ENCODE peak calls at places on chromosome 4, in five cellular contexts. One of them, this sample, is unnamed.

GRCh38 chr4:124526760-124527159 is 185.8 kb downstream of the ANKRD50 start:
- DNase-seq in fibroblast of mammary gland: no peak
- DNase-seq in body of pancreas: no peak
- DNase-seq in B cell: no peak
- DNase-seq in choroid plexus epithelial cell: peak
- DNase-seq in this sample: peak

GRCh38 chr4:165152527-165152926 is 39.9 kb upstream of the TMEM192 start:
- DNase-seq in body of pancreas: no peak
- DNase-seq in fibroblast of mammary gland: peak
- DNase-seq in B cell: no peak
- DNase-seq in choroid plexus epithelial cell: peak
- DNase-seq in this sample: no peak

GRCh38 chr4:80139668-80140067 is 57.6 kb upstream of the PRDM8 start:
- DNase-seq in body of pancreas: no peak
- DNase-seq in fibroblast of mammary gland: no peak
- DNase-seq in choroid plexus epithelial cell: no peak
- DNase-seq in B cell: no peak
- DNase-seq in this sample: no peak

GRCh38 chr4:6721121-6721520 is 5.1 kb downstream of the BLOC1S4 start:
- DNase-seq in choroid plexus epithelial cell: no peak
- DNase-seq in fibroblast of mammary gland: no peak
- DNase-seq in B cell: no peak
- DNase-seq in body of pancreas: no peak
- DNase-seq in this sample: no peak

GRCh38 chr4:77025643-77026321 is 50.0 kb downstream of the CCNI start:
- DNase-seq in fibroblast of mammary gland: peak
- DNase-seq in choroid plexus epithelial cell: peak
- DNase-seq in B cell: no peak
- DNase-seq in body of pancreas: no peak
- DNase-seq in this sample: no peak

GRCh38 chr4:178976861-178977260 is 1534.6 kb upstream of the AGA start:
- DNase-seq in body of pancreas: no peak
- DNase-seq in B cell: no peak
- DNase-seq in fibroblast of mammary gland: no peak
- DNase-seq in choroid plexus epithelial cell: no peak
- DNase-seq in this sample: no peak

GRCh38 chr4:17577660-17578481 is 873 bp downstream of the LAP3 start:
- DNase-seq in fibroblast of mammary gland: peak
- DNase-seq in choroid plexus epithelial cell: peak
- DNase-seq in body of pancreas: peak
- DNase-seq in B cell: peak
- DNase-seq in this sample: peak

GRCh38 chr4:153074501-153075255 is 129.6 kb upstream of the TRIM2 start:
- DNase-seq in B cell: no peak
- DNase-seq in fibroblast of mammary gland: no peak
- DNase-seq in choroid plexus epithelial cell: no peak
- DNase-seq in body of pancreas: no peak
- DNase-seq in this sample: no peak

GRCh38 chr4:23680616-23681518 is 209.0 kb downstream of the PPARGC1A start:
- DNase-seq in fibroblast of mammary gland: peak
- DNase-seq in body of pancreas: no peak
- DNase-seq in choroid plexus epithelial cell: peak
- DNase-seq in B cell: no peak
- DNase-seq in this sample: peak

GRCh38 chr4:1683371-1683902 is 676 bp downstream of the FAM53A start:
- DNase-seq in choroid plexus epithelial cell: peak
- DNase-seq in body of pancreas: peak
- DNase-seq in B cell: peak
- DNase-seq in fibroblast of mammary gland: peak
- DNase-seq in this sample: peak

GRCh38 chr4:147714575-147715401 is 17.1 kb upstream of the ARHGAP10 start:
- DNase-seq in fibroblast of mammary gland: peak
- DNase-seq in B cell: no peak
- DNase-seq in choroid plexus epithelial cell: peak
- DNase-seq in body of pancreas: peak
- DNase-seq in this sample: peak

GRCh38 chr4:40283413-40283812 is 51.7 kb upstream of the CHRNA9 start:
- DNase-seq in body of pancreas: no peak
- DNase-seq in fibroblast of mammary gland: no peak
- DNase-seq in B cell: no peak
- DNase-seq in choroid plexus epithelial cell: no peak
- DNase-seq in this sample: no peak

GRCh38 chr4:7650606-7651400 is 216.1 kb upstream of the PSAPL1 start:
- DNase-seq in body of pancreas: no peak
- DNase-seq in choroid plexus epithelial cell: peak
- DNase-seq in fibroblast of mammary gland: peak
- DNase-seq in B cell: no peak
- DNase-seq in this sample: peak

GRCh38 chr4:138110815-138111214 is 131.3 kb downstream of the SLC7A11 start:
- DNase-seq in choroid plexus epithelial cell: no peak
- DNase-seq in B cell: no peak
- DNase-seq in body of pancreas: no peak
- DNase-seq in fibroblast of mammary gland: no peak
- DNase-seq in this sample: no peak

GRCh38 chr4:186074189-186074588 is 5.2 kb downstream of the TLR3 start:
- DNase-seq in body of pancreas: no peak
- DNase-seq in choroid plexus epithelial cell: peak
- DNase-seq in B cell: no peak
- DNase-seq in fibroblast of mammary gland: no peak
- DNase-seq in this sample: no peak

GRCh38 chr4:26162095-26162494 is 158.7 kb upstream of the RBPJ start:
- DNase-seq in fibroblast of mammary gland: no peak
- DNase-seq in body of pancreas: no peak
- DNase-seq in choroid plexus epithelial cell: no peak
- DNase-seq in B cell: no peak
- DNase-seq in this sample: no peak

GRCh38 chr4:150229538-150229937 is 151.3 kb downstream of the DCLK2 start:
- DNase-seq in fibroblast of mammary gland: peak
- DNase-seq in body of pancreas: no peak
- DNase-seq in choroid plexus epithelial cell: peak
- DNase-seq in B cell: no peak
- DNase-seq in this sample: peak

GRCh38 chr4:3657917-3658913 is 108.0 kb upstream of the ADRA2C start:
- DNase-seq in fibroblast of mammary gland: peak
- DNase-seq in body of pancreas: peak
- DNase-seq in choroid plexus epithelial cell: peak
- DNase-seq in B cell: no peak
- DNase-seq in this sample: peak

GRCh38 chr4:4694296-4694772 is 152.5 kb upstream of the STX18 start:
- DNase-seq in fibroblast of mammary gland: peak
- DNase-seq in B cell: no peak
- DNase-seq in body of pancreas: peak
- DNase-seq in choroid plexus epithelial cell: peak
- DNase-seq in this sample: no peak
- TF ChIP-seq CTCF in fibroblast of mammary gland: peak
- TF ChIP-seq CTCF in B cell: no peak
- TF ChIP-seq CTCF in body of pancreas: no peak
- TF ChIP-seq CTCF in choroid plexus epithelial cell: peak
- TF ChIP-seq CTCF in this sample: peak

GRCh38 chr4:60657041-60657440 is 543.1 kb upstream of the ADGRL3 start:
- DNase-seq in B cell: no peak
- DNase-seq in choroid plexus epithelial cell: no peak
- DNase-seq in body of pancreas: no peak
- DNase-seq in fibroblast of mammary gland: no peak
- DNase-seq in this sample: no peak
- TF ChIP-seq CTCF in B cell: no peak
- TF ChIP-seq CTCF in choroid plexus epithelial cell: no peak
- TF ChIP-seq CTCF in body of pancreas: no peak
- TF ChIP-seq CTCF in fibroblast of mammary gland: no peak
- TF ChIP-seq CTCF in this sample: no peak

GRCh38 chr4:45518832-45519231 is 605.0 kb downstream of the GABRG1 start:
- DNase-seq in choroid plexus epithelial cell: no peak
- DNase-seq in body of pancreas: no peak
- DNase-seq in fibroblast of mammary gland: no peak
- DNase-seq in B cell: no peak
- DNase-seq in this sample: no peak
- TF ChIP-seq CTCF in choroid plexus epithelial cell: no peak
- TF ChIP-seq CTCF in body of pancreas: no peak
- TF ChIP-seq CTCF in fibroblast of mammary gland: no peak
- TF ChIP-seq CTCF in B cell: no peak
- TF ChIP-seq CTCF in this sample: no peak

DNA sequence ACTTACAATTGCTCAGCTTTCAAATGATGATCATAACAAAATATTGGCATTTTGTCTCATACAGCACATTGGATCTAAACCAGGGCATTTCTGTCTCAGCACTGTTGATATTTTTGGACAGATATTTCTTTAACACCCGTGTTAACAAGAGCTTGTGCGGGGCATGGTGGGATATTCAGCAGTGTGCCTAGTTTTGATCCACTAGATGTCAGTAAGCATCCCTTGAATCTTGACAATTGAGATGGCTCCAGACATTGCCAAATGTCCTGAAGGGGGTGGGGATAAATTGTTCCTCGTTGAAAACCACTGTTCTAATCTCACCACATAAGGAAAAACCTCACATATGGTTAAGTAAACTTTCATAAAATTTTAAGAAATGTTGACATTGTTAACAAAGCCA is 806.3 kb downstream of the STIM2 start:
- DNase-seq in fibroblast of mammary gland: peak
- DNase-seq in body of pancreas: no peak
- DNase-seq in B cell: no peak
- DNase-seq in choroid plexus epithelial cell: peak
- DNase-seq in this sample: no peak
- TF ChIP-seq CTCF in fibroblast of mammary gland: peak
- TF ChIP-seq CTCF in body of pancreas: no peak
- TF ChIP-seq CTCF in B cell: no peak
- TF ChIP-seq CTCF in choroid plexus epithelial cell: no peak
- TF ChIP-seq CTCF in this sample: peak

GRCh38 chr4:143085644-143086043 is 99.1 kb upstream of the USP38 start:
- DNase-seq in body of pancreas: no peak
- DNase-seq in choroid plexus epithelial cell: no peak
- DNase-seq in fibroblast of mammary gland: no peak
- DNase-seq in B cell: no peak
- DNase-seq in this sample: no peak
- TF ChIP-seq CTCF in body of pancreas: no peak
- TF ChIP-seq CTCF in choroid plexus epithelial cell: no peak
- TF ChIP-seq CTCF in fibroblast of mammary gland: no peak
- TF ChIP-seq CTCF in B cell: no peak
- TF ChIP-seq CTCF in this sample: no peak

GRCh38 chr4:111136438-111136837 is 513.6 kb upstream of the PITX2 start:
- DNase-seq in body of pancreas: no peak
- DNase-seq in B cell: no peak
- DNase-seq in choroid plexus epithelial cell: peak
- DNase-seq in fibroblast of mammary gland: peak
- DNase-seq in this sample: peak
- TF ChIP-seq CTCF in body of pancreas: no peak
- TF ChIP-seq CTCF in B cell: no peak
- TF ChIP-seq CTCF in choroid plexus epithelial cell: peak
- TF ChIP-seq CTCF in fibroblast of mammary gland: peak
- TF ChIP-seq CTCF in this sample: peak

This sample was measured in astrocyte of the spinal cord.